ENCODE peak calls at places on chromosomes 2 and 18, in seven cellular contexts. T is psoas muscle; D is CD8-positive, alpha-beta T cell; N is stomach; F is uterus; W is adrenal gland; B is upper lobe of right lung. A is an unnamed sample.

GRCh38 chr2:159506764-159507406 is 109.5 kb downstream of the BAZ2B start:
- DNase-seq in T (no peak), D (no peak), N (no peak), F (no peak), W (no peak), B (no peak), A (no peak)

GRCh38 chr2:7030810-7031209 is 113.6 kb downstream of the RNF144A start:
- DNase-seq in T (no peak), D (no peak), N (no peak), F (no peak), W (no peak), B (no peak), A (no peak)

GRCh38 chr18:6731197-6731596 is 1.7 kb downstream of the ARHGAP28 start:
- DNase-seq in T (no peak), D (no peak), N (no peak), F (no peak), W (no peak), B (no peak), A (no peak)

GRCh38 chr2:38934742-38935141 is 45.1 kb downstream of the ARHGEF33 start:
- DNase-seq in T (no peak), D (no peak), N (no peak), F (no peak), W (no peak), B (no peak), A (no peak)

GRCh38 chr2:231037731-231038482 is 584 bp downstream of the C2orf72 start:
- DNase-seq in T (no peak), D (no peak), N (peak), F (no peak), W (no peak), B (no peak), A (no peak)

GRCh38 chr2:128554151-128554769 is 235.6 kb upstream of the HS6ST1 start:
- DNase-seq in T (no peak), D (no peak), N (no peak), F (no peak), W (no peak), B (no peak), A (no peak)

GRCh38 chr2:25709349-25709748 is 36.0 kb upstream of the DTNB start:
- DNase-seq in T (no peak), D (no peak), N (no peak), F (no peak), W (no peak), B (no peak), A (no peak)

GRCh38 chr2:104867351-104868080 is 13.6 kb downstream of the POU3F3 start:
- DNase-seq in T (no peak), D (no peak), N (no peak), F (no peak), W (no peak), B (no peak), A (no peak)

GRCh38 chr2:201228912-201229290 is 31.4 kb upstream of the CASP8 start:
- DNase-seq in T (no peak), D (no peak), N (no peak), F (no peak), W (no peak), B (no peak), A (no peak)

GRCh38 chr18:59189746-59190145 is 30.2 kb upstream of the GRP start:
- DNase-seq in T (no peak), D (no peak), N (no peak), F (no peak), W (no peak), B (no peak), A (no peak)

GRCh38 chr2:35199298-35199697 is 1156.3 kb upstream of the CRIM1 start:
- DNase-seq in T (no peak), D (no peak), N (no peak), F (no peak), W (no peak), B (no peak), A (no peak)

GRCh38 chr2:221104391-221104811 is 467.7 kb downstream of the EPHA4 start:
- DNase-seq in T (peak), D (no peak), N (peak), F (peak), W (peak), B (peak), A (no peak)

GRCh38 chr18:10051877-10052631 is 138.2 kb downstream of the VAPA start:
- DNase-seq in T (peak), D (no peak), N (peak), F (peak), W (no peak), B (no peak), A (no peak)

GRCh38 chr2:47422560-47422959 is 19.6 kb downstream of the MSH2 start:
- DNase-seq in T (no peak), D (no peak), N (no peak), F (no peak), W (no peak), B (no peak), A (no peak)

GRCh38 chr18:64276736-64277135 is 127.8 kb upstream of the LINC00305 start:
- DNase-seq in T (no peak), D (no peak), N (no peak), F (no peak), W (peak), B (no peak), A (no peak)

GRCh38 chr2:120762341-120763061 is 26.8 kb downstream of the GLI2 start:
- DNase-seq in T (no peak), D (no peak), N (no peak), F (peak), W (no peak), B (peak), A (no peak)

GRCh38 chr2:177262137-177262536 is 2.4 kb downstream of the NFE2L2 start:
- DNase-seq in T (no peak), D (no peak), N (no peak), F (no peak), W (no peak), B (no peak), A (no peak)

GRCh38 chr2:227228061-227228667 is 63.7 kb downstream of the COL4A3 start:
- DNase-seq in T (peak), D (no peak), N (peak), F (no peak), W (peak), B (peak), A (no peak)

GRCh38 chr2:200352631-200353030 is 46.1 kb downstream of the SPATS2L start:
- DNase-seq in T (no peak), D (no peak), N (no peak), F (no peak), W (no peak), B (no peak), A (no peak)

GRCh38 chr2:174125151-174125550 is 123.2 kb downstream of the OLA1 start:
- DNase-seq in T (no peak), D (no peak), N (no peak), F (no peak), W (no peak), B (no peak), A (no peak)

GRCh38 chr2:219209818-219210571 is 3.4 kb downstream of the ZFAND2B start:
- DNase-seq in T (no peak), D (no peak), N (no peak), F (no peak), W (peak), B (no peak), A (no peak)

GRCh38 chr18:13216092-13216582 is 2.4 kb upstream of the LDLRAD4 start:
- DNase-seq in T (peak), D (peak), N (peak), F (peak), W (peak), B (peak), A (peak)

GRCh38 chr2:17719562-17720371 is 33.8 kb downstream of the SMC6 start:
- DNase-seq in T (no peak), D (no peak), N (no peak), F (no peak), W (no peak), B (no peak), A (peak)

GRCh38 chr18:38948436-38948835 is 1382.8 kb upstream of the CELF4 start:
- DNase-seq in T (no peak), D (no peak), N (no peak), F (no peak), W (no peak), B (no peak), A (no peak)

GRCh38 chr2:46047280-46047679 is 249.9 kb upstream of the EPAS1 start:
- DNase-seq in T (no peak), D (no peak), N (no peak), F (no peak), W (no peak), B (no peak), A (no peak)

DNA sequence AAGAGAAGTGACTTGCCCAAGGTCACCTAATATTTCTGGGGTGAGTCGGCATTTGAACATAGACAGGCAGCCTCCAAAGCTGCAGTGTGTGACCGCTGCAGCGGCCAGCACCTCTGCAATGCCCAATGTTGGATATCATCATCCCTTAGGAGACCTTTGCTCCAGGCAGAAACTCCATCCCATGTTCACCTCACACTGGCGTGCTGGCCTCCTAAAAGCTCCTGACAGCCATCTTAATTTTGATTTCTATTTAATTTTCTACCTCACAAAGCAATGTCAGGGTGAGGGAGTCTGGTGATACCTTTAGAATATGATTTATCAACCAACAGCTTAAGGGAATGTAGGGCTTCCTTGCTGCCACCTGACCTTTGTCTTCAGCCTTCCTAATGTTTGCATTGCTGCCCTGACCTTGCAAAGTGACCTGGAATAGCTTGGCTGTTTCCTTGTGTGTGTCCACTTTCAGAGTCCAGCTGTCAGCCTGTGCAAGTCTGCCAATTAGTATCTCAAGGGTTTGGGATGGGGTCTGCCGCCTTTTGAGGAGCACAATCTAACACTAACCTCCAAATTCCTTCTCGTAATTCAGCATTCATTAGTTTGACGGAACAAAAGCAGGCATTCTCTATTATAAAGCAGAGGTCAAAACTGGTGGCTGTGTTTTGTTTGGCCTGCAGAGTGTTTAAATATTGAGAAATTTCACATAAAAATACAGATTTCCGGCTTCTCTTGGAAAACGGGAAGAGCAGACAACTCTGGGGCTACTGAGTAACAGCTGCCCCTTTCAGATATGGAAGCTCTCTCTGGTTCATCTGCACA is 127.6 kb downstream of the PLEKHM3 start:
- DNase-seq in T (no peak), D (no peak), N (no peak), F (no peak), W (no peak), B (no peak), A (no peak)
- H3K27ac ChIP-seq in T (no peak), D (no peak), N (peak), F (no peak), W (no peak), B (no peak), A (no peak)

DNA sequence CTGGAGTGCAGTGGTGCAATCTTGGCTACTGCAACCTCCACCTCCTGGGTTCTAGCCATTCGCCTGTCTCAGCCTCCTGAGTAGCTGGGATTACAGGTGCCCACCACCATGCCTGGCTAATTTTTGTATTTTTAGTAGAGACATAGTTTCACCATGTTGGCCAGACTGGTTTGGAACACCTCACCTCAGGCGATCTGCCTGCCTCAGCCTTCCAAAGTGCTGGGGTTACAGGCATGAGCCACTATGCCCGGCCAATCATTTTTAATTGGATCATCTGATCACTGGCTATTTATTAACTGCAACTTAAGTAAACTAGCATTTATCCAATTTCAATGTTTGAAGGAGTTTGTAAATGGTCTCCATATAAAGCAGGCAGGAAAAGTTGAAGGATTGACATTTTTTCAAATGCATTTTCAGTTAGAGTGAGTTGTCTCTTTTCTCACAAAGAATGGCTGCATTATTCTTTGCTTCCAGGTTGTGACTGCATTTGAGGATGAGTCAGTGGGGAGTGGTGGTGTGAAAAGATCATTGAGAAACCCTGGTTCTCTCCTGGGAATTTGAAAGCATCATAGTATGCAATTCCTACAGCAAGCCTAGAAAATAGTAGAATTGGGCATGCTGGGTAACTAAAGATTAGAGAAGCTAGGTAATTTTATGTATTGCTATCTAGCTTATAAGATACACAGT is 431.1 kb upstream of the ZEB2 start:
- DNase-seq in T (no peak), D (no peak), N (no peak), F (no peak), W (no peak), B (no peak), A (no peak)
- H3K27ac ChIP-seq in T (no peak), D (no peak), N (no peak), F (no peak), W (no peak), B (no peak), A (no peak)

GRCh38 chr18:74264303-74265020 is 27.3 kb downstream of the CYB5A start:
- DNase-seq in T (no peak), D (no peak), N (no peak), F (no peak), W (no peak), B (no peak), A (no peak)
- H3K27ac ChIP-seq in T (no peak), D (no peak), N (no peak), F (no peak), W (no peak), B (no peak), A (no peak)

GRCh38 chr2:189581354-189582139 is 961 bp upstream of the SLC40A1 start:
- DNase-seq in T (no peak), D (no peak), N (peak), F (no peak), W (peak), B (no peak), A (no peak)
- H3K27ac ChIP-seq in T (peak), D (no peak), N (peak), F (peak), W (peak), B (peak), A (no peak)

GRCh38 chr2:101516349-101516748 is 41.4 kb upstream of the RFX8 start:
- DNase-seq in T (no peak), D (no peak), N (no peak), F (no peak), W (no peak), B (no peak), A (no peak)
- H3K27ac ChIP-seq in T (no peak), D (no peak), N (no peak), F (no peak), W (no peak), B (no peak), A (no peak)

GRCh38 chr18:31454066-31454708 is 6.6 kb downstream of the DSG3 start:
- DNase-seq in T (no peak), D (no peak), N (no peak), F (no peak), W (no peak), B (no peak), A (no peak)
- H3K27ac ChIP-seq in T (no peak), D (no peak), N (no peak), F (no peak), W (no peak), B (no peak), A (no peak)

GRCh38 chr2:154455201-154455600 is 243.3 kb upstream of the KCNJ3 start:
- DNase-seq in T (no peak), D (no peak), N (no peak), F (no peak), W (no peak), B (no peak), A (no peak)
- H3K27ac ChIP-seq in T (no peak), D (no peak), N (no peak), F (no peak), W (no peak), B (no peak), A (no peak)

DNA sequence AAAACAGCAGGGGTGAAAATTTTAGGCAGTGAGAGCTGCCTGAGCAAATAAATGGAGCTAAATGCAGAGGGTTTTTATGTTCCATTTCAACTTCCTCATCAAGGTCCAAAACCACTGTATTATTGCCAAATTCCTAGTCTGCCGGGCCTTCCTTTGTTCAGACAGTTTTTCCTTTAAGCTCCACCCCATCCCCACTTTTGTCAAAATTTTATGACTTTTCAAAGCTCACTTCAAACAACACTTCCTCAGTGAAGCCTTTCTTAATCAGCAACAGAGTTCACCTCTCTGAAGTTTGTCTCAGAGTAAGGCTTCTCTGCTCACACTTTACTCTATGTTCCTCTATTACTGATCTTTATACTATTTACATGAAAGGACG is 81.3 kb downstream of the CERKL start:
- DNase-seq in T (no peak), D (no peak), N (no peak), F (no peak), W (no peak), B (no peak), A (no peak)
- H3K27ac ChIP-seq in T (no peak), D (no peak), N (no peak), F (no peak), W (no peak), B (no peak), A (no peak)

GRCh38 chr2:28085183-28085582 is 194.7 kb downstream of the BABAM2 start:
- DNase-seq in T (no peak), D (no peak), N (no peak), F (no peak), W (no peak), B (no peak), A (no peak)

GRCh38 chr2:28082131-28082530 is 191.6 kb downstream of the BABAM2 start:
- DNase-seq in T (no peak), D (no peak), N (no peak), F (no peak), W (no peak), B (no peak), A (no peak)

GRCh38 chr2:28084564-28084963 is 194.0 kb downstream of the BABAM2 start:
- DNase-seq in T (no peak), D (no peak), N (no peak), F (peak), W (peak), B (no peak), A (no peak)

GRCh38 chr2:28080911-28081310 is 190.4 kb downstream of the BABAM2 start:
- DNase-seq in T (no peak), D (no peak), N (no peak), F (peak), W (no peak), B (no peak), A (no peak)
- H3K27ac ChIP-seq in T (no peak), D (no peak), N (no peak), F (peak), W (no peak), B (no peak), A (no peak)

A was measured in Panc1.